ENCODE peak calls at places on chromosomes 4 and X, in seven cellular contexts. B, D, T, F, S, I and J are unnamed samples.

GRCh38 chr4:2288051-2288541 is 26.2 kb upstream of the MXD4 start:
- DNase-seq in F (no peak), I (no peak), T (no peak), D (no peak), S (no peak), B (no peak), J (peak)

GRCh38 chrX:103215768-103216085 is 819 bp downstream of the BEX4 start:
- DNase-seq in S (no peak), D (no peak), T (no peak), B (no peak), F (peak), I (no peak), J (no peak)

GRCh38 chr4:153792007-153792892 is 3.4 kb upstream of the SFRP2 start:
- DNase-seq in I (peak), F (peak), B (peak), T (no peak), D (no peak), S (peak), J (no peak)

GRCh38 chr4:152983221-152983620 is 47.1 kb downstream of the FHDC1 start:
- DNase-seq in I (no peak), B (no peak), F (no peak), T (no peak), S (peak), D (no peak), J (no peak)

GRCh38 chrX:7889680-7890079 is 37.5 kb downstream of the PNPLA4 start:
- DNase-seq in T (peak), I (no peak), D (no peak), F (no peak), S (peak), B (no peak), J (no peak)

GRCh38 chr4:8534129-8534528 is 46.1 kb upstream of the GPR78 start:
- DNase-seq in F (no peak), S (no peak), I (no peak), B (no peak), T (peak), D (no peak), J (peak)

GRCh38 chr4:182221987-182222386 is 21.2 kb upstream of the TENM3 start:
- DNase-seq in T (no peak), F (no peak), S (no peak), I (no peak), D (no peak), B (no peak), J (no peak)

GRCh38 chr4:4866833-4867744 is 7.6 kb downstream of the MSX1 start:
- DNase-seq in I (no peak), D (no peak), F (no peak), T (no peak), S (peak), B (no peak), J (peak)

GRCh38 chr4:42655921-42656735 is 777 bp downstream of the ATP8A1 start:
- DNase-seq in S (no peak), B (peak), D (peak), T (peak), I (peak), F (no peak), J (no peak)

GRCh38 chr4:141099326-141099725 is 33.9 kb downstream of the RNF150 start:
- DNase-seq in F (no peak), I (no peak), S (peak), T (no peak), B (no peak), D (no peak), J (no peak)

GRCh38 chr4:89823416-89823815 is 13.5 kb downstream of the SNCA start:
- DNase-seq in B (no peak), T (peak), I (no peak), S (no peak), D (no peak), F (no peak), J (no peak)

GRCh38 chr4:168221298-168221697 is 97.3 kb downstream of the DDX60 start:
- DNase-seq in I (no peak), T (no peak), F (no peak), D (no peak), S (peak), B (no peak), J (no peak)